ENCODE peak calls at places on chromosomes 4 and X, in ten cellular contexts. Y is nephron progenitor cell; L is GM12865; N is GM23248; W is activated CD4-positive, alpha-beta T cell treated with anti-CD3 and anti-CD28 coated beads for 48 hours; S is MCF 10A; U is stimulated activated naive CD4-positive, alpha-beta T cell treated with Interleukin-2 at 50 U/mL for 16 hours; C is nucleus accumbens; F is aorta; Z is activated CD8-positive, alpha-beta memory T cell treated with anti-CD3 and anti-CD28 coated beads for 1 hour. A is an unnamed sample.
A peak's percentile ranks its signal among the peaks of the same experiment; 100 is the strongest.

GRCh38 chr4:41819621-41820020 is 71.1 kb upstream of the PHOX2B start:
- DNase-seq in Y (no peak), L (no peak), N (no peak), W (no peak), S (peak; percentile 40), U (no peak), C (no peak), F (no peak), Z (no peak), A (no peak)

GRCh38 chr4:114729339-114729738 is 130.7 kb downstream of the UGT8 start:
- DNase-seq in Y (no peak), L (peak; percentile 1), N (no peak), W (no peak), S (no peak), U (no peak), C (no peak), F (no peak), Z (no peak), A (no peak)

GRCh38 chr4:7761720-7762119 is 177.9 kb downstream of the AFAP1 start:
- DNase-seq in Y (peak; percentile 79), L (peak; percentile 72), N (peak; percentile 75), W (peak; percentile 74), S (peak; percentile 28), U (peak; percentile 36), C (peak; percentile 16), F (peak; percentile 86), Z (no peak), A (no peak)

GRCh38 chr4:86453044-86453501 is 93.2 kb upstream of the MAPK10 start:
- DNase-seq in Y (no peak), L (no peak), N (no peak), W (no peak), S (no peak), U (no peak), C (no peak), F (peak; percentile 54), Z (no peak), A (no peak)

GRCh38 chrX:40169193-40170086 is 71.7 kb upstream of the BCOR start:
- DNase-seq in Y (peak; percentile 69), L (peak; percentile 90), N (no peak), W (peak; percentile 85), S (no peak), U (peak; percentile 76), C (no peak), F (peak; percentile 78), Z (peak; percentile 63), A (no peak)

GRCh38 chr4:169080970-169081369 is 70.9 kb upstream of the CBR4 start:
- DNase-seq in Y (no peak), L (no peak), N (no peak), W (no peak), S (peak; percentile 29), U (no peak), C (no peak), F (no peak), Z (no peak), A (no peak)

GRCh38 chr4:151743894-151744293 is 16.9 kb downstream of the GATB start:
- DNase-seq in Y (no peak), L (no peak), N (no peak), W (no peak), S (no peak), U (no peak), C (no peak), F (no peak), Z (no peak), A (no peak)

GRCh38 chrX:41695464-41695863 is 6.7 kb downstream of the GPR34 start:
- DNase-seq in Y (no peak), L (no peak), N (peak; percentile 39), W (peak; percentile 28), S (no peak), U (peak; percentile 1), C (no peak), F (no peak), Z (no peak), A (no peak)

GRCh38 chr4:141807073-141807472 is 170.7 kb downstream of the IL15 start:
- DNase-seq in Y (no peak), L (no peak), N (peak; percentile 65), W (no peak), S (peak; percentile 20), U (no peak), C (no peak), F (no peak), Z (no peak), A (no peak)

GRCh38 chr4:6992728-6993655 is 50.2 kb upstream of the TADA2B start:
- DNase-seq in Y (no peak), L (peak; percentile 48), N (peak; percentile 38), W (no peak), S (no peak), U (no peak), C (no peak), F (no peak), Z (no peak), A (no peak)

GRCh38 chr4:74757136-74757535 is 37.2 kb downstream of the BTC start:
- DNase-seq in Y (no peak), L (no peak), N (no peak), W (no peak), S (no peak), U (no peak), C (no peak), F (no peak), Z (no peak), A (no peak)

GRCh38 chr4:57078685-57079521 is 31.3 kb downstream of the IGFBP7 start:
- DNase-seq in Y (peak; percentile 10), L (no peak), N (no peak), W (no peak), S (peak; percentile 95), U (no peak), C (no peak), F (no peak), Z (no peak), A (no peak)

GRCh38 chrX:46311581-46312120 is 233.6 kb downstream of the ZNF674 start:
- DNase-seq in Y (no peak), L (no peak), N (peak; percentile 13), W (no peak), S (no peak), U (no peak), C (no peak), F (no peak), Z (no peak), A (no peak)

GRCh38 chr4:147658501-147658900 is 25.5 kb downstream of the PRMT9 start:
- DNase-seq in Y (no peak), L (no peak), N (no peak), W (no peak), S (no peak), U (no peak), C (no peak), F (no peak), Z (no peak), A (no peak)

GRCh38 chr4:30839583-30840520 is 119.7 kb downstream of the PCDH7 start:
- DNase-seq in Y (no peak), L (no peak), N (no peak), W (no peak), S (peak; percentile 77), U (no peak), C (no peak), F (peak; percentile 48), Z (no peak), A (no peak)

GRCh38 chr4:183557611-183558010 is 52.8 kb downstream of the ING2 start:
- DNase-seq in Y (no peak), L (no peak), N (no peak), W (no peak), S (no peak), U (no peak), C (no peak), F (no peak), Z (no peak), A (no peak)

GRCh38 chrX:148466292-148466691 is 34.1 kb upstream of the AFF2 start:
- DNase-seq in Y (no peak), L (peak; percentile 34), N (no peak), W (no peak), S (no peak), U (no peak), C (no peak), F (no peak), Z (no peak), A (no peak)

GRCh38 chrX:150934453-150934852 is 36.0 kb upstream of the CD99L2 start:
- DNase-seq in Y (no peak), L (no peak), N (peak; percentile 85), W (no peak), S (peak; percentile 73), U (no peak), C (no peak), F (no peak), Z (no peak), A (no peak)

GRCh38 chr4:120839974-120840751 is 82.4 kb downstream of the PRDM5 start:
- DNase-seq in Y (no peak), L (no peak), N (no peak), W (no peak), S (no peak), U (no peak), C (no peak), F (no peak), Z (no peak), A (no peak)